ENCODE peak calls at places on chromosomes 3 and 15, in ten cellular contexts. B is GM12878, U is body of pancreas, R is Peyer's patch, F is A549, H is tibial nerve, D is upper lobe of left lung, T is transverse colon, V is H1, Y is HepG2. P is an unnamed sample.

GRCh38 chr3:177382944-177383343 is 185.7 kb upstream of the TBL1XR1 start:
- DNase-seq in D (no peak), V (no peak), U (no peak), H (no peak), T (no peak), Y (no peak), R (no peak), F (no peak), B (no peak), P (no peak)

GRCh38 chr3:117443014-117443413 is 733.4 kb downstream of the TUSC7 start:
- DNase-seq in V (no peak), D (no peak), Y (no peak), H (no peak), F (no peak), U (no peak), T (no peak), B (no peak), R (no peak), P (no peak)

GRCh38 chr3:79604681-79605080 is 163.1 kb downstream of the ROBO1 start:
- DNase-seq in R (no peak), F (no peak), U (no peak), B (no peak), H (no peak), Y (no peak), D (no peak), V (no peak), T (no peak), P (no peak)

GRCh38 chr3:48629894-48630293 is 5.4 kb downstream of the SLC26A6 start:
- DNase-seq in H (no peak), D (no peak), R (no peak), F (no peak), V (no peak), Y (no peak), U (no peak), T (no peak), B (no peak), P (no peak)

GRCh38 chr15:53034767-53035245 is 244.7 kb upstream of the ONECUT1 start:
- DNase-seq in B (no peak), Y (peak), R (no peak), V (no peak), H (no peak), D (no peak), T (no peak), U (no peak), F (no peak), P (no peak)

GRCh38 chr3:170078620-170079281 is 41.0 kb downstream of the GPR160 start:
- DNase-seq in U (no peak), Y (peak), V (no peak), B (no peak), D (no peak), F (no peak), R (no peak), T (no peak), H (no peak), P (no peak)

GRCh38 chr3:188539631-188540194 is 385.8 kb downstream of the LPP start:
- DNase-seq in D (no peak), U (no peak), R (no peak), Y (no peak), H (no peak), T (no peak), B (no peak), F (no peak), V (no peak), P (no peak)

GRCh38 chr3:133691410-133692107 is 29.8 kb upstream of the TOPBP1 start:
- DNase-seq in V (no peak), H (no peak), Y (no peak), F (no peak), R (no peak), U (no peak), T (no peak), D (no peak), B (no peak), P (no peak)

GRCh38 chr3:123297627-123297899 is 95.8 kb downstream of the SEC22A start:
- DNase-seq in F (no peak), T (no peak), B (no peak), V (no peak), Y (no peak), U (no peak), R (no peak), D (no peak), H (no peak), P (no peak)

GRCh38 chr15:63945838-63946298 is 100.4 kb downstream of the DAPK2 start:
- DNase-seq in D (peak), T (no peak), F (no peak), Y (peak), R (no peak), H (no peak), B (no peak), U (no peak), V (no peak), P (no peak)

GRCh38 chr15:47813985-47814384 is 96.7 kb downstream of the SEMA6D start:
- DNase-seq in D (no peak), U (no peak), F (no peak), Y (no peak), R (no peak), T (no peak), B (peak), H (no peak), V (no peak), P (no peak)

GRCh38 chr3:53045107-53045783 is 628 bp downstream of the SFMBT1 start:
- DNase-seq in F (peak), B (no peak), U (peak), H (peak), T (peak), R (peak), V (no peak), D (peak), Y (no peak), P (peak)

GRCh38 chr3:5464684-5465083 is 277.2 kb downstream of the EDEM1 start:
- DNase-seq in V (no peak), R (no peak), B (no peak), T (no peak), Y (no peak), D (no peak), H (no peak), F (no peak), U (no peak), P (no peak)

GRCh38 chr3:53056442-53056841 is 10.6 kb upstream of the SFMBT1 start:
- DNase-seq in U (no peak), F (no peak), H (no peak), B (no peak), V (no peak), Y (peak), R (no peak), D (no peak), T (no peak), P (no peak)

GRCh38 chr15:88623061-88623460 is 1.9 kb downstream of the AEN start:
- DNase-seq in R (no peak), F (peak), B (no peak), H (no peak), U (no peak), V (no peak), D (no peak), T (no peak), Y (peak), P (no peak)

GRCh38 chr3:42535981-42536784 is 33.7 kb downstream of the VIPR1 start:
- DNase-seq in F (peak), T (peak), Y (peak), V (peak), B (no peak), R (peak), H (no peak), U (peak), D (peak), P (no peak)

GRCh38 chr3:60675424-60675823 is 575.8 kb downstream of the FHIT start:
- DNase-seq in R (no peak), U (no peak), H (no peak), Y (no peak), T (no peak), V (no peak), B (no peak), D (no peak), F (no peak), P (no peak)

GRCh38 chr3:188051801-188052228 is 102.1 kb upstream of the LPP start:
- DNase-seq in H (peak), V (no peak), D (no peak), T (peak), F (no peak), B (no peak), R (no peak), U (no peak), Y (no peak), P (peak)

GRCh38 chr3:49161808-49162530 is 4.2 kb downstream of the CCDC71 start:
- DNase-seq in Y (no peak), V (no peak), B (no peak), F (no peak), R (no peak), T (no peak), H (no peak), U (no peak), D (no peak), P (no peak)

GRCh38 chr3:187985636-187986035 is 168.3 kb upstream of the LPP start:
- DNase-seq in H (no peak), V (no peak), R (no peak), B (no peak), U (no peak), D (no peak), F (no peak), T (no peak), Y (no peak), P (no peak)

GRCh38 chr15:69452702-69453513 is at the start of gene RPLP1:
- DNase-seq in R (peak), B (peak), D (peak), V (peak), U (peak), T (peak), H (peak), Y (no peak), F (peak), P (peak)

GRCh38 chr15:39381517-39381916 is 199.4 kb upstream of the THBS1 start:
- DNase-seq in B (peak), Y (no peak), H (no peak), T (no peak), U (no peak), F (no peak), R (no peak), V (no peak), D (no peak), P (no peak)

GRCh38 chr3:41200669-41201021 is 1.3 kb downstream of the CTNNB1 start:
- DNase-seq in D (peak), T (peak), V (no peak), B (no peak), R (no peak), F (no peak), H (no peak), Y (peak), U (peak), P (no peak)

GRCh38 chr3:142279965-142280590 is 54.7 kb upstream of the GK5 start:
- DNase-seq in D (peak), U (peak), T (peak), R (no peak), F (peak), Y (peak), V (peak), B (peak), H (peak), P (peak)

GRCh38 chr3:66073464-66074141 is 34.9 kb upstream of the MAGI1 start:
- DNase-seq in F (no peak), T (no peak), B (no peak), R (no peak), U (no peak), D (no peak), Y (peak), V (no peak), H (no peak), P (no peak)

GRCh38 chr3:51353566-51354140 is 31.4 kb upstream of the MANF start:
- DNase-seq in Y (no peak), T (no peak), D (no peak), H (no peak), B (no peak), R (no peak), U (no peak), F (no peak), V (no peak), P (no peak)

GRCh38 chr3:153911111-153911510 is 210.1 kb upstream of the ARHGEF26 start:
- DNase-seq in R (no peak), U (no peak), B (no peak), V (no peak), T (no peak), H (no peak), D (no peak), F (no peak), Y (no peak), P (no peak)

GRCh38 chr15:98668566-98669308 is 20.4 kb downstream of the IGF1R start:
- DNase-seq in H (no peak), R (no peak), B (peak), U (no peak), F (no peak), T (no peak), Y (no peak), V (no peak), D (no peak), P (no peak)

GRCh38 chr15:34223904-34224596 is 766 bp upstream of the EMC4 start:
- DNase-seq in H (no peak), Y (no peak), F (peak), D (no peak), U (no peak), T (peak), B (no peak), V (no peak), R (peak), P (no peak)

GRCh38 chr3:186772886-186773417 is 10.4 kb upstream of the EIF4A2 start:
- DNase-seq in U (peak), H (peak), F (no peak), T (peak), Y (no peak), V (no peak), D (peak), R (peak), B (no peak), P (peak)
- TF ChIP-seq POLR2A in U (no peak), H (no peak), F (no peak), T (no peak), Y (no peak), V (no peak), D (no peak), R (no peak), B (peak), P (no peak)

DNA sequence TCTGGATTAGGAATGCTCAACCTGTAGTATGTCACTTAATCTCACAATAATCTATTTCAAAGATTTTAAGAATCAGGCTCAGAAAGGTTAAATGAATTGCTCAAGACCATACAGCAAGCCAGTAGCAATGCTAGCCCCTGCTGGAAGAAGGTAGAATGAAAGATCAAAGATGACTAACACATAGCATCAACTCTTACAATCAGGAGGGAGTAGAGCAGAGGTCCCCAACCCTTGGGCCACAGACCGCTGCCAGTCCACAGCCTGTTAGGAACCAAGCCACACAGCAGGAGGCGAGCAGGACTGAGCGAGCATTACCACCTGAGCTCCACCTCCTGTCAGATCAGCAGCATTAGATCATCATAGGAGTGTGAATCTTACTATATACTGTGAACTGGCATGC is 15.5 kb upstream of the GATM start:
- DNase-seq in Y (peak), T (no peak), F (no peak), U (peak), R (peak), B (no peak), H (no peak), V (no peak), D (no peak), P (no peak)
- H3K27ac ChIP-seq in Y (no peak), T (no peak), F (no peak), U (peak), R (no peak), B (no peak), H (no peak), V (no peak), D (no peak), P (no peak)

GRCh38 chr15:92820233-92821021 is 79.7 kb upstream of the CHD2 start:
- DNase-seq in F (peak), U (peak), T (peak), B (no peak), V (peak), R (peak), D (peak), Y (peak), H (peak), P (peak)
- TF ChIP-seq POLR2A in F (peak), U (peak), T (peak), B (peak), V (no peak), R (peak), D (peak), Y (peak), H (peak), P (peak)

GRCh38 chr3:31892500-31892899 is 88.6 kb downstream of the OSBPL10 start:
- DNase-seq in R (no peak), H (no peak), T (no peak), V (no peak), D (no peak), Y (no peak), F (no peak), B (no peak), U (no peak), P (no peak)
- H3K27ac ChIP-seq in R (no peak), H (no peak), T (no peak), V (no peak), D (no peak), Y (no peak), F (no peak), B (no peak), U (no peak), P (no peak)

GRCh38 chr3:135262441-135262840 is 467.4 kb downstream of the EPHB1 start:
- DNase-seq in U (no peak), D (no peak), V (no peak), F (no peak), T (no peak), B (no peak), H (no peak), R (no peak), Y (no peak), P (no peak)
- TF ChIP-seq POLR2A in U (no peak), D (no peak), V (no peak), F (no peak), T (no peak), B (no peak), H (no peak), R (no peak), Y (no peak), P (no peak)

GRCh38 chr15:80607288-80607980 is 87.7 kb upstream of the ABHD17C start:
- DNase-seq in T (no peak), R (no peak), D (no peak), B (no peak), U (no peak), Y (no peak), V (no peak), H (no peak), F (no peak), P (no peak)
- H3K27ac ChIP-seq in T (peak), R (no peak), D (no peak), B (no peak), U (peak), Y (no peak), V (no peak), H (no peak), F (no peak), P (peak)

GRCh38 chr3:185498503-185499396 is at the start of gene TMEM41A:
- DNase-seq in F (peak), U (peak), D (peak), T (peak), H (peak), B (peak), V (peak), Y (peak), R (peak), P (peak)
- TF ChIP-seq POLR2A in F (peak), U (peak), D (peak), T (peak), H (peak), B (peak), V (peak), Y (peak), R (peak), P (peak)

DNA sequence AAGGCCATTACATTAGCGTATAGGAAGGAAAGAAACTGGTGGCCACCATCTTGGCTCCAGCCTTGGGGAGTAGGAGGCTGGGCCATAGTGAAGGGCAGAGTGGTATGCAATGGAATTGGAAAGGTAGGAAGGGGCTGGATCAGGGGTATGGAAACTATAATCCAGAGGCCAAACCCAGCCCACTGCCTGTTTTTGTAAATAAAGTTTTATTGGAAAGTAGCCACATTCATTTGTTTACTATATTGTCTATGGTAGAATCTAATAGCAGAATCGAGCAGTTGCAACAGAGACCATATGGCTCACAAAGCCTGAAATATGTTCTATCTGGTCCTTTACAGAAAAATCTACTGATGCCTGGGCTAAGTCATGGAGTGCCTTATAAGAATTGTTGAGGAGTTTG is 14.1 kb upstream of the SH3BP5 start:
- DNase-seq in Y (no peak), D (no peak), R (no peak), B (no peak), U (no peak), V (no peak), F (no peak), T (no peak), H (no peak), P (no peak)
- H3K27ac ChIP-seq in Y (no peak), D (no peak), R (peak), B (peak), U (no peak), V (no peak), F (no peak), T (no peak), H (peak), P (no peak)

DNA sequence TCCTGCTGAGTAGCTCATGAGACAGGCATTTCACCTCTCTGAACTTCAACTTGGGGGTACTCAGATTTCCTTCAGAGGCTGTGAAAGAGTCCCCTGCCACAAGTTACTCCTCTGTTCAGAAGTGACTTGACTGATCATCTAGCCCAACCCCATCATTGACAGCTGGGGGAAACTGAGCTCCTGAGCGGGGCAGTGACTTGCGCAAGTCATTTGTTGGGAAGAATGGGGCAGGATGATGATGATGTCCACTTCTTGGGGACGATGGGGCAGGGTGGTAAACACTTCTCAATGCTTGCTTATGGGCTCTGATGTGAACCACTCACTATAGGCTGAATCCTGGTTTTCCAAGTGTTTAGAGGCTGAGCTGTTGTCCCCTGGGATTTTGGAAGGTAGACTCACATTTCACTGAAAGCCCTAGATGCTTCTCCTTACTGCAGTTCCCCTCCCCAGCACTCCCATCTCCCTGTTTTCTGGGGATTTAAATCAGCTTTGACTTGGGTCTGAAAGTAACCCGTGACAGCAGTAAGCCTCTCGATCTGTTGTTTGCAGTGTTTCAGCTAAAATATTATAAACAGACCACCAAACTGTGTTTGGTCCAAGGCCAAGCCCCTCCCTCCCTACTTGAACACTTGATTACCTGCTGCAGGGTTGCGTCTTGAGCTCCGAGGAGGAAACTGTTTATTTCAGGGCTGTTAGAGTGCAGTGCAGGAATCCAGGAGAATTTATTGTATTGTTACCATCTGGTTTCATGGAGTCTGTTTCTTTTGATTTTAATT is 25.1 kb downstream of the SMAD3 start:
- DNase-seq in V (no peak), H (no peak), T (no peak), D (no peak), F (no peak), Y (no peak), B (no peak), U (no peak), R (no peak), P (no peak)
- TF ChIP-seq POLR2A in V (no peak), H (no peak), T (no peak), D (no peak), F (no peak), Y (no peak), B (no peak), U (no peak), R (no peak), P (no peak)

DNA sequence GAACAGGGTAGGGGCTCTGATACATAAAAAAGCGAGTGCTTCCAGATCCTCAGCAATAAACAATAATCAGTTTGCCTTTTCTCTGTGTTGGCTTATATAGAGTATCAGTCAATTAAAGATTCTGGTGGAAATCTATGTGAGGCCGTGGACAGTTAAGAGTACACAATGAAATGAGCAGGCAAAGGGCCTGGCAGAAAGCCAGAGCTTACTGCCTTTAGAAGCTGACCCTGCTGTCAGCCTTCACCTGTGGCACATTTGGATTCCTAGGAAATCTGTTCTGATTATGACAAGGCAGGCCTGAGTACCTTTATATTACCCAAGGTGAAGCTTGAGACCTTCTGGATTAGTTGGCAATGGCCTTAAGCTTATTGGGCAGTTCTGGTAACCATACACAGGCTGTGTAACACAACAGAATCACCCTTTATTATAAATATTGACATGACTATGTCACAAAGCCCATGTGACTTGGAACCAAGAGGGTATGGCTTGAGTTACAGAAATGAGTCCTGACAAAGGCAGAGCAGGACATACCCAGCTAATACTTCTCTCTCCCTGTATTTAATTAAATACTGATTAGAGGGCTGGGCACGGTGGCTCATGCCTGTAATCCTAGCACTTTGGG is 43.2 kb downstream of the NBEAL2 start:
- DNase-seq in Y (no peak), U (peak), V (no peak), D (peak), H (no peak), T (peak), R (no peak), B (no peak), F (no peak), P (no peak)
- H3K27ac ChIP-seq in Y (no peak), U (no peak), V (no peak), D (no peak), H (no peak), T (peak), R (no peak), B (no peak), F (no peak), P (no peak)

P was measured in uterus.